ENCODE peak calls at places on chromosomes 3 and 15, in ten cellular contexts. K is left ventricle myocardium superior; D is right lobe of liver; Z is GM12891; J is activated CD4-positive, alpha-beta T cell treated with anti-CD3 and anti-CD28 coated beads, Interleukin-2, amount 10 ng/mL, durations not matched to agents 7 days and 5 days; O is Caki2; B is spleen; V is mucosa of gallbladder; T is NCI-H1417; I is hepatocyte. W is an unnamed sample.

GRCh38 chr3:87771338-87772059 is 287.3 kb downstream of the CGGBP1 start:
- DNase-seq in K (no peak), D (peak), Z (no peak), J (peak), O (peak), B (no peak), V (peak), T (peak), I (peak), W (peak)

GRCh38 chr3:150145659-150146058 is 175.0 kb upstream of the PFN2 start:
- DNase-seq in K (no peak), D (no peak), Z (no peak), J (no peak), O (no peak), B (no peak), V (no peak), T (no peak), I (no peak), W (no peak)

GRCh38 chr3:125039041-125039896 is 16.5 kb downstream of the HEG1 start:
- DNase-seq in K (peak), D (no peak), Z (no peak), J (no peak), O (no peak), B (no peak), V (no peak), T (peak), I (no peak), W (no peak)

GRCh38 chr3:64316971-64317370 is 91.7 kb upstream of the PRICKLE2 start:
- DNase-seq in K (no peak), D (no peak), Z (no peak), J (no peak), O (peak), B (no peak), V (no peak), T (no peak), I (peak), W (no peak)

GRCh38 chr15:94193906-94194305 is 37.5 kb upstream of the MCTP2 start:
- DNase-seq in K (no peak), D (no peak), Z (no peak), J (no peak), O (no peak), B (no peak), V (no peak), T (no peak), I (no peak), W (no peak)

GRCh38 chr3:157459706-157460105 is 23.1 kb downstream of the PTX3 start:
- DNase-seq in K (no peak), D (no peak), Z (no peak), J (no peak), O (no peak), B (no peak), V (no peak), T (no peak), I (no peak), W (no peak)

GRCh38 chr3:133955892-133956291 is 60.2 kb upstream of the RAB6B start:
- DNase-seq in K (no peak), D (no peak), Z (no peak), J (no peak), O (no peak), B (peak), V (no peak), T (peak), I (peak), W (no peak)

GRCh38 chr3:62373714-62374333 is 474 bp upstream of the FEZF2 start:
- DNase-seq in K (no peak), D (no peak), Z (no peak), J (no peak), O (no peak), B (no peak), V (no peak), T (peak), I (no peak), W (no peak)

GRCh38 chr15:48411971-48412591 is 80.9 kb downstream of the DUT start:
- DNase-seq in K (no peak), D (no peak), Z (no peak), J (no peak), O (no peak), B (no peak), V (no peak), T (no peak), I (no peak), W (no peak)

GRCh38 chr3:194328080-194328571 is 23.0 kb downstream of the CPN2 start:
- DNase-seq in K (no peak), D (no peak), Z (no peak), J (peak), O (peak), B (no peak), V (no peak), T (no peak), I (no peak), W (peak)

GRCh38 chr3:181613813-181614212 is 97.9 kb upstream of the SOX2 start:
- DNase-seq in K (no peak), D (no peak), Z (no peak), J (no peak), O (no peak), B (no peak), V (no peak), T (no peak), I (no peak), W (no peak)

GRCh38 chr3:23993556-23994246 is 48.6 kb downstream of the NR1D2 start:
- DNase-seq in K (no peak), D (no peak), Z (no peak), J (no peak), O (no peak), B (no peak), V (no peak), T (no peak), I (no peak), W (no peak)

GRCh38 chr3:190175490-190175889 is 54.8 kb upstream of the P3H2 start:
- DNase-seq in K (no peak), D (no peak), Z (no peak), J (no peak), O (no peak), B (no peak), V (no peak), T (no peak), I (no peak), W (no peak)

GRCh38 chr15:77475898-77476297 is 55.2 kb downstream of the HMG20A start:
- DNase-seq in K (no peak), D (no peak), Z (no peak), J (no peak), O (no peak), B (no peak), V (no peak), T (peak), I (no peak), W (no peak)

GRCh38 chr15:63019539-63020109 is 22.9 kb upstream of the TPM1 start:
- DNase-seq in K (no peak), D (no peak), Z (no peak), J (no peak), O (peak), B (no peak), V (peak), T (no peak), I (no peak), W (peak)

GRCh38 chr3:74613060-74613459 is 1.4 kb downstream of the CNTN3 start:
- DNase-seq in K (no peak), D (no peak), Z (no peak), J (no peak), O (no peak), B (no peak), V (no peak), T (peak), I (no peak), W (no peak)

GRCh38 chr3:13504161-13504831 is 24.2 kb downstream of the HDAC11 start:
- DNase-seq in K (peak), D (peak), Z (no peak), J (no peak), O (no peak), B (peak), V (no peak), T (no peak), I (no peak), W (peak)

GRCh38 chr3:130692455-130692854 is 54.2 kb downstream of the PIK3R4 start:
- DNase-seq in K (no peak), D (no peak), Z (no peak), J (no peak), O (no peak), B (no peak), V (no peak), T (no peak), I (no peak), W (peak)

GRCh38 chr3:117144832-117145231 is 435.3 kb downstream of the TUSC7 start:
- DNase-seq in K (no peak), D (no peak), Z (no peak), J (no peak), O (no peak), B (no peak), V (no peak), T (no peak), I (no peak), W (no peak)

GRCh38 chr3:64399205-64399800 is 174.0 kb upstream of the PRICKLE2 start:
- DNase-seq in K (no peak), D (no peak), Z (peak), J (peak), O (peak), B (no peak), V (peak), T (peak), I (peak), W (no peak)

GRCh38 chr3:89227634-89228033 is 120.2 kb downstream of the EPHA3 start:
- DNase-seq in K (no peak), D (no peak), Z (no peak), J (no peak), O (no peak), B (no peak), V (no peak), T (no peak), I (no peak), W (no peak)